ENCODE peak calls at places on chromosomes 16 and 17, in nine cellular contexts. Y, Z, C, L, B, D, N, J and U are unnamed samples.

GRCh38 chr17:73933871-73934270 is 269.6 kb upstream of the RPL38 start:
- DNase-seq in Y (no peak), Z (peak), C (no peak), L (no peak), B (no peak), D (no peak), N (no peak), J (no peak), U (no peak)

GRCh38 chr16:16096161-16096857 is 127.0 kb downstream of the ABCC6 start:
- DNase-seq in Y (no peak), Z (peak), C (no peak), L (no peak), B (peak), D (no peak), N (peak), J (peak), U (no peak)

GRCh38 chr17:29495011-29495410 is 71.8 kb downstream of the ABHD15 start:
- DNase-seq in Y (no peak), Z (no peak), C (no peak), L (no peak), B (peak), D (no peak), N (peak), J (peak), U (no peak)

GRCh38 chr16:85995591-85996461 is 96.9 kb downstream of the IRF8 start:
- DNase-seq in Y (no peak), Z (no peak), C (no peak), L (no peak), B (no peak), D (no peak), N (no peak), J (no peak), U (no peak)

GRCh38 chr17:70848785-70849184 is 679.5 kb downstream of the KCNJ2 start:
- DNase-seq in Y (no peak), Z (no peak), C (no peak), L (no peak), B (peak), D (no peak), N (peak), J (peak), U (no peak)

GRCh38 chr16:17476414-17477259 is 5.9 kb upstream of the XYLT1 start:
- DNase-seq in Y (peak), Z (peak), C (peak), L (no peak), B (peak), D (no peak), N (peak), J (peak), U (peak)

GRCh38 chr17:10646393-10646990 is 10.6 kb downstream of the MYH3 start:
- DNase-seq in Y (peak), Z (peak), C (peak), L (no peak), B (peak), D (peak), N (peak), J (peak), U (peak)

GRCh38 chr17:66682293-66682692 is 152.6 kb upstream of the CACNG5 start:
- DNase-seq in Y (no peak), Z (no peak), C (no peak), L (no peak), B (no peak), D (no peak), N (no peak), J (peak), U (no peak)